ENCODE peak calls at places on chromosome 6, in ten cellular contexts. A is glutamatergic neuron, X is hepatocyte, P is dorsolateral prefrontal cortex, Z is B cell, O is neural progenitor cell, R is heart right ventricle, F is ascending aorta, C is GM10248, L is upper lobe of right lung. Q is an unnamed sample.

GRCh38 chr6:137699036-137699683 is 167.9 kb upstream of the TNFAIP3 start:
- DNase-seq in R (no peak), F (no peak), X (no peak), Z (peak; percentile 37), C (no peak), A (no peak), O (no peak), P (no peak), L (no peak), Q (no peak)

GRCh38 chr6:104527311-104527710 is 332.4 kb downstream of the HACE1 start:
- DNase-seq in L (no peak), O (no peak), P (peak; percentile 41), A (peak; percentile 12), X (no peak), R (no peak), F (no peak), Z (no peak), C (no peak), Q (no peak)

GRCh38 chr6:31495580-31495979 is 2.4 kb upstream of the MICB start:
- DNase-seq in C (no peak), X (no peak), P (no peak), R (no peak), Z (no peak), O (no peak), A (no peak), L (no peak), F (peak; percentile 59), Q (no peak)

GRCh38 chr6:167904791-167905190 is 78.1 kb downstream of the AFDN start:
- DNase-seq in C (no peak), O (peak; percentile 8), L (no peak), Z (no peak), A (no peak), X (no peak), P (no peak), R (no peak), F (no peak), Q (no peak)

GRCh38 chr6:23969344-23969743 is 156.7 kb upstream of the NRSN1 start:
- DNase-seq in L (no peak), R (no peak), Z (no peak), C (no peak), F (no peak), P (no peak), O (no peak), X (no peak), A (no peak), Q (no peak)

GRCh38 chr6:108921547-108922331 is 73.5 kb downstream of the ARMC2 start:
- DNase-seq in P (no peak), C (no peak), L (no peak), F (no peak), A (no peak), Z (no peak), O (no peak), X (no peak), R (no peak), Q (peak; percentile 18)

GRCh38 chr6:32244946-32245398 is 21.1 kb upstream of the NOTCH4 start:
- DNase-seq in L (peak; percentile 89), A (peak; percentile 78), P (peak; percentile 79), Z (peak; percentile 86), O (peak; percentile 82), X (peak; percentile 90), R (peak; percentile 86), C (peak; percentile 83), F (peak; percentile 89), Q (peak; percentile 90)

GRCh38 chr6:6386010-6386409 is 65.5 kb upstream of the F13A1 start:
- DNase-seq in F (peak; percentile 71), L (no peak), A (no peak), O (no peak), P (no peak), C (no peak), R (no peak), X (no peak), Z (no peak), Q (no peak)

GRCh38 chr6:145756170-145756662 is 20.9 kb upstream of the EPM2A start:
- DNase-seq in P (no peak), C (no peak), R (no peak), O (no peak), A (no peak), L (no peak), X (peak; percentile 58), Z (no peak), F (no peak), Q (no peak)

GRCh38 chr6:143840595-143840994 is 2.5 kb upstream of the LTV1 start:
- DNase-seq in F (no peak), X (no peak), L (no peak), Z (no peak), A (no peak), C (no peak), R (no peak), P (no peak), O (no peak), Q (no peak)

GRCh38 chr6:1611322-1611571 is 1.5 kb downstream of the FOXC1 start:
- DNase-seq in R (peak; percentile 48), O (peak; percentile 76), F (peak; percentile 59), A (peak; percentile 66), Z (no peak), L (no peak), P (no peak), C (no peak), X (peak; percentile 45), Q (no peak)
- TF ChIP-seq CTCF in R (no peak), O (peak; percentile 24), F (no peak), A (no peak), Z (no peak), L (no peak), P (no peak), C (peak; percentile 9), X (no peak), Q (no peak)

DNA sequence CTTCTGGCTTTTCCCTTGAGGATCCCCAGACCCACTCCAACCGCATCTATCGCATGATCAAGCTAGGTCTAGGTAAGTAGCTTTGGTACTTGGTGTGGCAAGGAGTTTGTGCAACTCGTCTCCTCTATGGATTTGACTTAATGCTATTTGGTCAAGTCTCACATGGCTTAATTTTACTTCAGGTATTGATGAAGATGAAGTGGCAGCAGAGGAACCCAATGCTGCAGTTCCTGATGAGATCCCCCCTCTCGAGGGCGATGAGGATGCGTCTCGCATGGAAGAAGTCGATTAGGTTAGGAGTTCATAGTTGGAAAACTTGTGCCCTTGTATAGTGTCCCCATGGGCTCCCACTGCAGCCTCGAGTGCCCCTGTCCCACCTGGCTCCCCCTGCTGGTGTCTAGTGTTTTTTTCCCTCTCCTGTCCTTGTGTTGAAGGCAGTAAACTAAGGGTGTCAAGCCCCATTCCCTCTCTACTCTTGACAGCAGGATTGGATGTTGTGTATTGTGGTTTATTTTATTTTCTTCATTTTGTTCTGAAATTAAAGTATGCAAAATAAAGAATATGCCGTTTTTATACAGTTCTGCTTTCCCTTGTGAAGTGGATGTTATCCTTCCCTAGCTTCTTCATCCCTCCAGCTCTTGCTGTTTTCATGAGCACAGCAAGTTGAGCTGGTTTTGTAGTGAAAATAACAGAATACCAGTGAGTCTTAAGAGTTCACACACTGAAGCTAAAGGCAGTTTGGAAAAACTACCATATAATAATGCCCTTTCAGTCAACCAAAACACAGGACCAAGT is 3.8 kb downstream of the SLC35B2 start:
- DNase-seq in F (no peak), A (peak; percentile 75), R (no peak), L (no peak), O (peak; percentile 67), C (no peak), Z (peak; percentile 65), X (peak; percentile 65), P (no peak), Q (peak; percentile 59)
- TF ChIP-seq CTCF in F (peak; percentile 42), A (peak; percentile 50), R (no peak), L (peak; percentile 48), O (peak; percentile 62), C (peak; percentile 66), Z (peak; percentile 71), X (peak; percentile 44), P (no peak), Q (peak; percentile 37)

GRCh38 chr6:130558131-130558530 is 192.3 kb downstream of the TMEM200A start:
- DNase-seq in A (no peak), Z (no peak), F (no peak), P (no peak), X (no peak), L (no peak), R (no peak), C (no peak), O (no peak), Q (no peak)

GRCh38 chr6:130557481-130558112 is 191.8 kb downstream of the TMEM200A start:
- DNase-seq in R (no peak), F (no peak), Z (no peak), P (no peak), C (no peak), L (no peak), X (no peak), O (no peak), A (no peak), Q (no peak)

GRCh38 chr6:130560231-130560630 is 194.4 kb downstream of the TMEM200A start:
- DNase-seq in F (no peak), O (no peak), A (no peak), Z (no peak), L (no peak), X (no peak), P (no peak), C (no peak), R (no peak), Q (no peak)

DNA sequence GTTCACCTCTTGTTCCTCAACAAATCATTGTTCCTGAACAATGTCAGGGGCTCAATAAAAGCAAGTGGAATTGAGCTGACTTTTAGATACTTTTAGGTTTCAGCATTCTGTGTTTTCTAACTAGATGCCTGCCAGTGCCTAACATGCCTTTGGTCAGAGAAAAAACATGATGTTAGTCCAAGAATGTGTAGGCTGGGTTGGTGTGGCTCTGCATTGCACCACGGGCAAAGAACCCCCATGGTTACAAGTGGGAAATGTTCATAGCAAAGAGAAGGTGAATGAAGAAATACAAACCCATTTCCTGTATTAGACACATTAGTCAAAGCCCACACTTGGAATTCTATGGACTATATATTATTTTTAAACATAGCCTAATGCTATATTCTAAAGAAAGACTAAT is 193.3 kb downstream of the TMEM200A start:
- DNase-seq in P (no peak), R (no peak), Z (no peak), A (no peak), F (no peak), X (no peak), O (no peak), L (no peak), C (no peak), Q (no peak)
- TF ChIP-seq CTCF in P (no peak), R (no peak), Z (no peak), A (no peak), F (no peak), X (no peak), O (no peak), L (no peak), C (no peak), Q (no peak)

DNA sequence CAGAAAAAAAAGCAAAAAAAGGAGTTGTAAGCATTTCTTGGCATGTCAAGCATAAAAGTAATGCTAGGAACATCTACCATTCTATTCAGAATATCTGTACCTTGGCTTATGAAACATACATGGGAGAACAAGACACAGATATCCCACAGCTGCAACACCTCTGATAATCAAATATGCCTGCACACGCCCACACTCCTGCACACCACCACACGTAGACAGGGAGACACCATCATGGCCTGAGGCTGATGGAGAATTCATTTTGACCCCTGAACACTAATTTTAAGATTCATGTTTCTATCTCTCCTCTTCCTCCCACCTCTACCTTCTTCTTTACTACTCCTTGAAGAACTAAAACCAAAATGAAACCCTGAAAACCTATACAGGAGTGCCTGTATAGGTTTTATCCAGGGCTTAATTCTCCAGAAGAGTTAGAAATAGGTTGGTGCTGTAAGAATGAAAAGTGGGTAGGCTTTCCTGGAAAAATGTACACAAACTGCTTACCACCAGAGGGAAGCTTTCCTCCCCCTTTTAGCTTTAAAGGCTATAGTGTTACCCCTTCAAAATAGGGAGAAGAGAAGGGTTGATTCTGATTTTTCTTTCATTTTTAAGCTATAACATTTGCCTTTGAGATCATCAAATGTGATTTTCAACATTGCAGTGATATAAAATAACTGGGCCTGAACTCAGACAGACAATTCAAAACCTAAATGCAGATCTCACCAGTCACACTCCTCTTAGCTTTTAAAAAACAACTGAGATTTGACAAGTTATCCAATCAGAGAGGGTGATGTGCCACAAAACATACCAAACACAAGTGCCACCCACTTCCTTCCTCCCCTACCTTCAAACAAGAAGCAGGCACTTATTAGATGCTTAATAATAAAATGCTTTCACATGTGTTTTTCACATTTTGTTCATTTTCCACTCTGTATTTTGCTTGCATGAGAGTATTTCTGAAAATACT is 57.9 kb downstream of the ELOVL5 start:
- DNase-seq in Z (peak; percentile 40), F (no peak), L (no peak), A (no peak), C (no peak), P (no peak), R (no peak), O (no peak), X (no peak), Q (no peak)
- TF ChIP-seq CTCF in Z (no peak), F (no peak), L (no peak), A (no peak), C (no peak), P (no peak), R (no peak), O (no peak), X (no peak), Q (no peak)